ENCODE peak calls at places on chromosome 15, in nine cellular contexts. F is left ventricle myocardium superior; I is activated CD4-positive, alpha-beta T cell treated with anti-CD3 and anti-CD28 coated beads for 36 hours; R is naive thymus-derived CD4-positive, alpha-beta T cell; K is CD8-positive, alpha-beta T cell; D is stimulated activated effector memory CD8-positive, alpha-beta T cell treated with anti-CD3 and anti-CD28 coated beads, Interleukin-12 subunit alpha, Interleukin-12 subunit beta, amount 100 ng/mL, for 72 hours; Y is K562; O is activated CD8-positive, alpha-beta T cell treated with anti-CD3 and anti-CD28 coated beads for 36 hours; U is body of pancreas. E is an unnamed sample.

GRCh38 chr15:59111267-59111666 is 6.3 kb downstream of the CCNB2 start:
- ATAC-seq in R (no peak), F (no peak), D (no peak), O (no peak), K (no peak), U (no peak), I (no peak), Y (no peak), E (no peak)

GRCh38 chr15:54841906-54842305 is 354.8 kb downstream of the RSL24D1 start:
- ATAC-seq in K (no peak), R (no peak), I (no peak), Y (no peak), F (no peak), U (no peak), O (no peak), D (no peak), E (no peak)

GRCh38 chr15:78225783-78226541 is 8.4 kb downstream of the ACSBG1 start:
- ATAC-seq in R (no peak), K (no peak), I (peak), F (no peak), O (peak), D (peak), Y (no peak), U (no peak), E (no peak)

GRCh38 chr15:96802870-96803269 is 472.4 kb downstream of the NR2F2 start:
- ATAC-seq in D (no peak), F (no peak), O (no peak), R (no peak), K (no peak), U (no peak), Y (no peak), I (no peak), E (no peak)

GRCh38 chr15:38531509-38531908 is 33.1 kb downstream of the RASGRP1 start:
- ATAC-seq in K (no peak), I (no peak), F (no peak), D (no peak), O (no peak), Y (no peak), U (no peak), R (no peak), E (no peak)

GRCh38 chr15:66261056-66261455 is 7.5 kb upstream of the MEGF11 start:
- ATAC-seq in I (no peak), F (no peak), R (no peak), Y (no peak), D (no peak), U (peak), O (no peak), K (no peak), E (no peak)

GRCh38 chr15:37926136-37926535 is 8.3 kb upstream of the TMCO5A start:
- ATAC-seq in O (no peak), I (no peak), D (no peak), R (no peak), U (no peak), Y (no peak), K (no peak), F (no peak), E (no peak)

GRCh38 chr15:63843901-63844317 is 10.2 kb upstream of the HERC1 start:
- ATAC-seq in U (no peak), K (no peak), R (no peak), D (no peak), F (no peak), Y (peak), I (no peak), O (no peak), E (no peak)

GRCh38 chr15:32901192-32901591 is 183.4 kb downstream of the GREM1 start:
- ATAC-seq in Y (no peak), R (no peak), D (no peak), U (peak), F (no peak), O (no peak), I (no peak), K (no peak), E (no peak)

GRCh38 chr15:84783493-84784251 is 33.5 kb upstream of the ALPK3 start:
- ATAC-seq in Y (no peak), F (no peak), U (no peak), K (no peak), I (peak), O (no peak), D (no peak), R (no peak), E (no peak)

GRCh38 chr15:60479711-60480110 is 769 bp upstream of the ICE2 start:
- ATAC-seq in O (peak), I (peak), F (no peak), U (no peak), K (no peak), Y (peak), R (no peak), D (no peak), E (no peak)

GRCh38 chr15:52220251-52220650 is 29.1 kb upstream of the GNB5 start:
- ATAC-seq in K (no peak), R (no peak), I (no peak), Y (no peak), F (peak), D (no peak), U (no peak), O (no peak), E (no peak)

GRCh38 chr15:90419202-90419601 is 31.2 kb downstream of the IQGAP1 start:
- ATAC-seq in F (no peak), I (peak), O (peak), R (no peak), D (peak), K (peak), U (no peak), Y (no peak), E (no peak)

GRCh38 chr15:77112819-77113569 is 42.1 kb upstream of the TSPAN3 start:
- ATAC-seq in K (no peak), F (peak), I (no peak), R (no peak), Y (peak), D (no peak), O (no peak), U (no peak), E (no peak)